ENCODE peak calls at places on chromosome 16, in nine cellular contexts. One of them, this sample, is unnamed. For H3K4me1, the result is how much of the 10 kb centered on the place peaks cover.

GRCh38 chr16:48963306-48963705 is 318.3 kb downstream of the CBLN1 start:
- DNase-seq in left ventricle myocardium inferior: no peak
- DNase-seq in K562: no peak
- DNase-seq in body of pancreas: no peak
- DNase-seq in OCI-LY7: no peak
- DNase-seq in ovary: no peak
- DNase-seq in cardiac muscle cell: no peak
- DNase-seq in hepatocyte: peak
- DNase-seq in upper lobe of right lung: no peak
- DNase-seq in this sample: no peak

GRCh38 chr16:80687606-80688005 is 116.8 kb downstream of the CDYL2 start:
- DNase-seq in left ventricle myocardium inferior: no peak
- DNase-seq in K562: no peak
- DNase-seq in body of pancreas: no peak
- DNase-seq in OCI-LY7: no peak
- DNase-seq in ovary: no peak
- DNase-seq in cardiac muscle cell: peak
- DNase-seq in hepatocyte: peak
- DNase-seq in upper lobe of right lung: no peak
- DNase-seq in this sample: no peak

GRCh38 chr16:30369091-30369937 is 980 bp downstream of the TBC1D10B start:
- DNase-seq in left ventricle myocardium inferior: no peak
- DNase-seq in K562: no peak
- DNase-seq in body of pancreas: no peak
- DNase-seq in OCI-LY7: no peak
- DNase-seq in ovary: peak
- DNase-seq in cardiac muscle cell: no peak
- DNase-seq in hepatocyte: peak
- DNase-seq in upper lobe of right lung: no peak
- DNase-seq in this sample: no peak

GRCh38 chr16:65770752-65771151 is 595.7 kb upstream of the CDH5 start:
- DNase-seq in left ventricle myocardium inferior: no peak
- DNase-seq in K562: no peak
- DNase-seq in body of pancreas: no peak
- DNase-seq in OCI-LY7: no peak
- DNase-seq in ovary: no peak
- DNase-seq in cardiac muscle cell: no peak
- DNase-seq in hepatocyte: no peak
- DNase-seq in upper lobe of right lung: no peak
- DNase-seq in this sample: no peak

GRCh38 chr16:87169509-87169985 is 147.6 kb downstream of the C16orf95 start:
- DNase-seq in left ventricle myocardium inferior: no peak
- DNase-seq in K562: no peak
- DNase-seq in body of pancreas: no peak
- DNase-seq in OCI-LY7: no peak
- DNase-seq in ovary: no peak
- DNase-seq in cardiac muscle cell: no peak
- DNase-seq in hepatocyte: peak
- DNase-seq in upper lobe of right lung: no peak
- DNase-seq in this sample: no peak

GRCh38 chr16:65767125-65767524 is 599.4 kb upstream of the CDH5 start:
- DNase-seq in left ventricle myocardium inferior: no peak
- DNase-seq in K562: peak
- DNase-seq in body of pancreas: no peak
- DNase-seq in OCI-LY7: no peak
- DNase-seq in ovary: no peak
- DNase-seq in cardiac muscle cell: no peak
- DNase-seq in hepatocyte: no peak
- DNase-seq in upper lobe of right lung: no peak
- DNase-seq in this sample: no peak

GRCh38 chr16:10036951-10037350 is 145.3 kb downstream of the GRIN2A start:
- DNase-seq in left ventricle myocardium inferior: no peak
- DNase-seq in K562: no peak
- DNase-seq in body of pancreas: no peak
- DNase-seq in OCI-LY7: no peak
- DNase-seq in ovary: no peak
- DNase-seq in cardiac muscle cell: no peak
- DNase-seq in hepatocyte: no peak
- DNase-seq in upper lobe of right lung: no peak
- DNase-seq in this sample: no peak

GRCh38 chr16:24037335-24037734 is 201.6 kb downstream of the PRKCB start:
- DNase-seq in left ventricle myocardium inferior: no peak
- DNase-seq in K562: no peak
- DNase-seq in body of pancreas: no peak
- DNase-seq in OCI-LY7: no peak
- DNase-seq in ovary: no peak
- DNase-seq in cardiac muscle cell: no peak
- DNase-seq in hepatocyte: no peak
- DNase-seq in upper lobe of right lung: no peak
- DNase-seq in this sample: no peak

GRCh38 chr16:1130382-1130781 is 22.5 kb upstream of the CACNA1H start:
- DNase-seq in left ventricle myocardium inferior: no peak
- DNase-seq in K562: no peak
- DNase-seq in body of pancreas: no peak
- DNase-seq in OCI-LY7: no peak
- DNase-seq in ovary: no peak
- DNase-seq in cardiac muscle cell: no peak
- DNase-seq in hepatocyte: no peak
- DNase-seq in upper lobe of right lung: no peak
- DNase-seq in this sample: no peak

GRCh38 chr16:22300427-22301071 is 3.3 kb downstream of the POLR3E start:
- DNase-seq in left ventricle myocardium inferior: peak
- DNase-seq in K562: peak
- DNase-seq in body of pancreas: peak
- DNase-seq in OCI-LY7: peak
- DNase-seq in ovary: no peak
- DNase-seq in cardiac muscle cell: peak
- DNase-seq in hepatocyte: peak
- DNase-seq in upper lobe of right lung: no peak
- DNase-seq in this sample: peak

GRCh38 chr16:78183886-78184553 is 84.6 kb downstream of the WWOX start:
- DNase-seq in left ventricle myocardium inferior: no peak
- DNase-seq in K562: no peak
- DNase-seq in body of pancreas: no peak
- DNase-seq in OCI-LY7: no peak
- DNase-seq in ovary: no peak
- DNase-seq in cardiac muscle cell: no peak
- DNase-seq in hepatocyte: peak
- DNase-seq in upper lobe of right lung: no peak
- DNase-seq in this sample: no peak

GRCh38 chr16:22089910-22090309 is 2.4 kb upstream of the VWA3A start:
- DNase-seq in left ventricle myocardium inferior: no peak
- DNase-seq in K562: no peak
- DNase-seq in body of pancreas: no peak
- DNase-seq in OCI-LY7: no peak
- DNase-seq in ovary: no peak
- DNase-seq in cardiac muscle cell: no peak
- DNase-seq in hepatocyte: no peak
- DNase-seq in upper lobe of right lung: no peak
- DNase-seq in this sample: no peak

GRCh38 chr16:82699711-82700495 is 73.1 kb downstream of the CDH13 start:
- DNase-seq in left ventricle myocardium inferior: no peak
- DNase-seq in K562: no peak
- DNase-seq in body of pancreas: no peak
- DNase-seq in OCI-LY7: no peak
- DNase-seq in ovary: no peak
- DNase-seq in cardiac muscle cell: peak
- DNase-seq in hepatocyte: no peak
- DNase-seq in upper lobe of right lung: no peak
- DNase-seq in this sample: no peak

GRCh38 chr16:68357521-68357922 is 46.7 kb downstream of the PRMT7 start:
- DNase-seq in left ventricle myocardium inferior: no peak
- DNase-seq in K562: no peak
- DNase-seq in body of pancreas: no peak
- DNase-seq in OCI-LY7: no peak
- DNase-seq in ovary: no peak
- DNase-seq in cardiac muscle cell: no peak
- DNase-seq in hepatocyte: no peak
- DNase-seq in upper lobe of right lung: no peak
- DNase-seq in this sample: no peak

GRCh38 chr16:68357923-68358322 is 47.1 kb downstream of the PRMT7 start:
- DNase-seq in left ventricle myocardium inferior: no peak
- DNase-seq in K562: no peak
- DNase-seq in body of pancreas: no peak
- DNase-seq in OCI-LY7: no peak
- DNase-seq in ovary: no peak
- DNase-seq in cardiac muscle cell: no peak
- DNase-seq in hepatocyte: no peak
- DNase-seq in upper lobe of right lung: no peak
- DNase-seq in this sample: no peak

GRCh38 chr16:68355447-68356248 is 44.8 kb downstream of the PRMT7 start:
- DNase-seq in left ventricle myocardium inferior: no peak
- DNase-seq in K562: no peak
- DNase-seq in body of pancreas: no peak
- DNase-seq in OCI-LY7: no peak
- DNase-seq in ovary: no peak
- DNase-seq in cardiac muscle cell: no peak
- DNase-seq in hepatocyte: no peak
- DNase-seq in upper lobe of right lung: no peak
- DNase-seq in this sample: no peak

GRCh38 chr16:68356919-68357286 is 46.1 kb downstream of the PRMT7 start:
- DNase-seq in left ventricle myocardium inferior: no peak
- DNase-seq in K562: no peak
- DNase-seq in body of pancreas: no peak
- DNase-seq in OCI-LY7: no peak
- DNase-seq in ovary: no peak
- DNase-seq in cardiac muscle cell: no peak
- DNase-seq in hepatocyte: no peak
- DNase-seq in upper lobe of right lung: no peak
- DNase-seq in this sample: no peak

DNA sequence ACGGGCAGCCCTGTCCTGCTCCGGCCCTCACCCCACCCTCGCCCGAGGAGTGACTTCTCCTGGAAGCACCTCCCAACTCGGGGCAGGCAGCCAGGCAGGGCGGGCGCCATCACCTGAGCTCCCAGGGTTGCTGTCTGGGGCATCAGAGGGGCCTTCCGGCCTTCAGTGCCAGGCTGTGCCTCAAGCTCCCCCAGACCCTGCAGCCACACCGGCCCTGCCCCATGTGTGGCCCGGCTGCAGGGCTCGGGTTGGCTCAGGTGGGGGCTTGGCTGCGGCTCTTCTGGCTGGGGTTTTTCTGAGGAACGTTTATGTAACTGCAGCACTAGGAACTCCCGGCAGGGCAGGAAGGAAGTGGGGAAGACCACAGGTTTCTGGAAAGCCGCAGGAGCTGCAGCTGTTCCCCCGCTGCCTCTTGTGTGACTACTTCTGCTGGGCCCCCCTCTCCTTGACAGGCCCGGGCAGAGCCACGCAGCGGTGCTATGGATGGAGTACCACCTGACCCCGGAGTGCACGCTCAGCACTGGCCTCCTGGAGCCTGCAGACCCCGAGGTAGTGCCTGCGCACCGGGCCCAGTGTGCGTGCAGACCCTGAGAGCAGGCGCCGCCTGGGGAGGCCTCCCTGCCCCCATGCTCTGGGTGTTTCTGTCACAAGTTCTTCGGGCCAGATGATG is 45.6 kb downstream of the PRMT7 start:
- DNase-seq in left ventricle myocardium inferior: no peak
- DNase-seq in K562: no peak
- DNase-seq in body of pancreas: no peak
- DNase-seq in OCI-LY7: peak
- DNase-seq in ovary: no peak
- DNase-seq in cardiac muscle cell: no peak
- DNase-seq in hepatocyte: no peak
- DNase-seq in upper lobe of right lung: no peak
- DNase-seq in this sample: no peak
- H3K4me3 ChIP-seq in left ventricle myocardium inferior: no peak
- H3K4me3 ChIP-seq in K562: no peak
- H3K4me3 ChIP-seq in body of pancreas: no peak
- H3K4me3 ChIP-seq in OCI-LY7: no peak
- H3K4me3 ChIP-seq in ovary: no peak
- H3K4me3 ChIP-seq in cardiac muscle cell: no peak
- H3K4me3 ChIP-seq in hepatocyte: no peak
- H3K4me3 ChIP-seq in upper lobe of right lung: no peak
- H3K4me3 ChIP-seq in this sample: no peak

DNA sequence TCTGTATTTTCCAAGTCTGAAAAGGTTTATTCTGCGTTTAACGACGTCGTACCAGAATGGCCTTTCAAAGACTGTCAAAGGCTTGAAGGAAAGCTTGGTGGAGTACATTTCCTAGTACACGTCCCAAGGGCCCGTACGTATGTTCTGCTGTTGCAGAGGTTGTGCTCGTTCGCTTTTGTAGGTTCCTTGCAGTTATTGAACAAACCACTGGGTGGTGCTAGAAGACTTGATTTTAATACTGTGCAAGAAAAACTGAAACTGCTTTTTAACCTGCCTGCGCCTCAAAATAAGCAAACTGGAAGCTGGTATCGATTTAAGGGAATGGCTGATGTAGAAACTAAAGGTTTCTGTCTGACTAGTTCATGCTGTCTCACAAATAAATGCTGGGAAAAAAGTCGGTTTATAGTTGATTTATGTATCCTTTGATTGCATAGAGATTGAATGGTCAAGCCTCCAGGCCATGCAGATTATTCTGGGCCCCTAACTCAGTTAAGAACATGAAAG is 54.6 kb downstream of the USP10 start:
- DNase-seq in left ventricle myocardium inferior: no peak
- DNase-seq in K562: peak
- DNase-seq in body of pancreas: peak
- DNase-seq in OCI-LY7: peak
- DNase-seq in ovary: no peak
- DNase-seq in cardiac muscle cell: peak
- DNase-seq in hepatocyte: peak
- DNase-seq in upper lobe of right lung: no peak
- DNase-seq in this sample: peak
- TF ChIP-seq CTCF in left ventricle myocardium inferior: peak
- TF ChIP-seq CTCF in K562: peak
- TF ChIP-seq CTCF in body of pancreas: peak
- TF ChIP-seq CTCF in OCI-LY7: peak
- TF ChIP-seq CTCF in ovary: peak
- TF ChIP-seq CTCF in cardiac muscle cell: peak
- TF ChIP-seq CTCF in hepatocyte: peak
- TF ChIP-seq CTCF in upper lobe of right lung: peak
- TF ChIP-seq CTCF in this sample: peak

DNA sequence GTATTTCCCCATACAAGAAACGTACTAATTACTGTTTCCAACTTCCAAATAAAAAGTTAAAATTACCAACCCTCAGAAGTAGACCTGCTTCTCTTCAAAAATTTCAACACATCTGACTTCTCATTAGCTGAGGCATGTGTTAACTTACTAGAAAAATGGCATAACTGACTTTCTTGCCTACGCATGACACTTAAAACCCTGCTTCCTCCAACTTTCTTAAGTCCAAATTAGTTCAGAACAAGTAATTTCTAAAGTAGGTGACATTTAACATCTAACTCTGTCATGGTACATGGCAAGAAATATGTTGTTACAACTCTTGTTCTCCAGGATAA is 6.7 kb downstream of the USP7 start:
- DNase-seq in left ventricle myocardium inferior: no peak
- DNase-seq in K562: no peak
- DNase-seq in body of pancreas: no peak
- DNase-seq in OCI-LY7: no peak
- DNase-seq in ovary: no peak
- DNase-seq in cardiac muscle cell: no peak
- DNase-seq in hepatocyte: no peak
- DNase-seq in upper lobe of right lung: no peak
- DNase-seq in this sample: no peak
- H3K4me1 ChIP-seq in left ventricle myocardium inferior: half or more
- H3K4me1 ChIP-seq in K562: under half
- H3K4me1 ChIP-seq in body of pancreas: half or more
- H3K4me1 ChIP-seq in OCI-LY7: half or more
- H3K4me1 ChIP-seq in ovary: under half
- H3K4me1 ChIP-seq in cardiac muscle cell: half or more
- H3K4me1 ChIP-seq in hepatocyte: half or more
- H3K4me1 ChIP-seq in upper lobe of right lung: half or more
- H3K4me1 ChIP-seq in this sample: under half

GRCh38 chr16:7331997-7332396 is 648 bp upstream of the RBFOX1 start:
- DNase-seq in left ventricle myocardium inferior: no peak
- DNase-seq in K562: no peak
- DNase-seq in body of pancreas: no peak
- DNase-seq in OCI-LY7: no peak
- DNase-seq in ovary: no peak
- DNase-seq in cardiac muscle cell: no peak
- DNase-seq in hepatocyte: no peak
- DNase-seq in upper lobe of right lung: no peak
- DNase-seq in this sample: no peak
- H3K4me3 ChIP-seq in left ventricle myocardium inferior: peak
- H3K4me3 ChIP-seq in K562: no peak
- H3K4me3 ChIP-seq in body of pancreas: no peak
- H3K4me3 ChIP-seq in OCI-LY7: no peak
- H3K4me3 ChIP-seq in ovary: no peak
- H3K4me3 ChIP-seq in cardiac muscle cell: no peak
- H3K4me3 ChIP-seq in hepatocyte: no peak
- H3K4me3 ChIP-seq in upper lobe of right lung: no peak
- H3K4me3 ChIP-seq in this sample: no peak